ENCODE peak calls at places on chromosomes 5 and 9, in nine cellular contexts. S is HuH-7; Z is hepatocyte; Y is substantia nigra; X is activated T-cell treated with anti-CD3 and anti-CD28 coated beads, Interleukin-2, amount 50 U/mL, for 72 hours; J is H4; C is activated gamma-delta T cell treated with anti-CD3 and anti-CD28 coated beads, Interleukin-2, amount 50 U/mL, for 16 hours; T is LoVo; P is GM12891. D is an unnamed sample.
A peak's percentile ranks its signal among the peaks of the same experiment; 100 is the strongest.

GRCh38 chr9:110947645-110948044 is 90.6 kb downstream of the LPAR1 start:
- DNase-seq in S (no peak), Z (no peak), Y (no peak), X (no peak), J (no peak), C (no peak), T (no peak), P (no peak), D (no peak)

GRCh38 chr5:29758986-29759421 is 1434.5 kb upstream of the CDH6 start:
- DNase-seq in S (peak; percentile 21), Z (peak; percentile 73), Y (no peak), X (no peak), J (peak; percentile 10), C (no peak), T (peak; percentile 5), P (no peak), D (peak; percentile 1)

GRCh38 chr9:69137311-69137710 is 36.8 kb upstream of the TJP2 start:
- DNase-seq in S (no peak), Z (no peak), Y (no peak), X (no peak), J (no peak), C (no peak), T (no peak), P (no peak), D (no peak)

GRCh38 chr9:93617273-93617672 is 40.9 kb downstream of the PHF2 start:
- DNase-seq in S (no peak), Z (no peak), Y (no peak), X (no peak), J (no peak), C (no peak), T (no peak), P (no peak), D (no peak)

GRCh38 chr5:74251106-74252032 is 389.2 kb downstream of the ENC1 start:
- DNase-seq in S (peak; percentile 19), Z (peak; percentile 84), Y (no peak), X (no peak), J (peak; percentile 87), C (no peak), T (peak; percentile 91), P (no peak), D (peak; percentile 82)

GRCh38 chr9:125593581-125593980 is 113.4 kb downstream of the MAPKAP1 start:
- DNase-seq in S (no peak), Z (no peak), Y (no peak), X (no peak), J (no peak), C (no peak), T (no peak), P (no peak), D (peak; percentile 43)

GRCh38 chr5:41848983-41849382 is 21.2 kb downstream of the OXCT1 start:
- DNase-seq in S (no peak), Z (no peak), Y (no peak), X (no peak), J (no peak), C (no peak), T (no peak), P (no peak), D (no peak)

GRCh38 chr9:76818271-76818670 is 54.0 kb downstream of the PCA3 start:
- DNase-seq in S (no peak), Z (peak; percentile 91), Y (peak; percentile 5), X (no peak), J (peak; percentile 96), C (no peak), T (peak; percentile 77), P (no peak), D (peak; percentile 36)

GRCh38 chr5:33997331-33997983 is 10.4 kb downstream of the AMACR start:
- DNase-seq in S (peak; percentile 71), Z (peak; percentile 75), Y (peak; percentile 11), X (peak; percentile 10), J (peak; percentile 92), C (no peak), T (peak; percentile 32), P (no peak), D (peak; percentile 81)

GRCh38 chr5:180787711-180788431 is 14.7 kb downstream of the MGAT1 start:
- DNase-seq in S (no peak), Z (no peak), Y (no peak), X (no peak), J (no peak), C (no peak), T (no peak), P (no peak), D (no peak)

GRCh38 chr9:19788152-19788551 is 685 bp downstream of the SLC24A2 start:
- DNase-seq in S (no peak), Z (no peak), Y (peak; percentile 18), X (no peak), J (no peak), C (no peak), T (no peak), P (no peak), D (no peak)

GRCh38 chr5:120778491-120779293 is 314.6 kb downstream of the PRR16 start:
- DNase-seq in S (no peak), Z (no peak), Y (no peak), X (no peak), J (peak; percentile 68), C (no peak), T (no peak), P (no peak), D (no peak)

GRCh38 chr5:6861667-6862066 is 148.4 kb downstream of the TENT4A start:
- DNase-seq in S (no peak), Z (no peak), Y (no peak), X (no peak), J (no peak), C (no peak), T (no peak), P (no peak), D (peak; percentile 17)

GRCh38 chr5:116938488-116938887 is 363.9 kb upstream of the SEMA6A start:
- DNase-seq in S (no peak), Z (no peak), Y (no peak), X (no peak), J (no peak), C (no peak), T (no peak), P (no peak), D (no peak)

GRCh38 chr5:36621985-36622384 is 15.6 kb downstream of the SLC1A3 start:
- DNase-seq in S (no peak), Z (no peak), Y (no peak), X (no peak), J (no peak), C (no peak), T (no peak), P (no peak), D (no peak)

GRCh38 chr5:28580616-28581015 is 1542.2 kb upstream of the CDH9 start:
- DNase-seq in S (no peak), Z (no peak), Y (no peak), X (no peak), J (peak; percentile 11), C (no peak), T (no peak), P (no peak), D (no peak)

GRCh38 chr5:74625742-74626241 is 14.7 kb downstream of the ENC1 start:
- DNase-seq in S (no peak), Z (no peak), Y (no peak), X (no peak), J (peak; percentile 41), C (no peak), T (no peak), P (no peak), D (peak; percentile 62)

GRCh38 chr5:1406681-1407640 is 38.3 kb downstream of the SLC6A3 start:
- DNase-seq in S (no peak), Z (no peak), Y (no peak), X (no peak), J (no peak), C (no peak), T (no peak), P (no peak), D (no peak)

GRCh38 chr5:175734501-175734900 is 76.6 kb downstream of the HRH2 start:
- DNase-seq in S (no peak), Z (no peak), Y (no peak), X (no peak), J (no peak), C (no peak), T (no peak), P (no peak), D (no peak)

GRCh38 chr5:181181650-181182565 is 23.1 kb downstream of the TRIM7 start:
- DNase-seq in S (no peak), Z (peak; percentile 80), Y (no peak), X (peak; percentile 57), J (peak; percentile 91), C (peak; percentile 38), T (peak; percentile 69), P (no peak), D (peak; percentile 57)

GRCh38 chr5:67581203-67581602 is 384.6 kb upstream of the CD180 start:
- DNase-seq in S (no peak), Z (no peak), Y (no peak), X (no peak), J (no peak), C (no peak), T (no peak), P (no peak), D (no peak)

GRCh38 chr5:72848474-72849428 is 32.3 kb downstream of the TNPO1 start:
- DNase-seq in S (peak; percentile 36), Z (peak; percentile 73), Y (peak; percentile 71), X (peak; percentile 55), J (no peak), C (peak; percentile 25), T (peak; percentile 44), P (peak; percentile 37), D (peak; percentile 44)

GRCh38 chr9:114266969-114267368 is 55.9 kb upstream of the ORM1 start:
- DNase-seq in S (no peak), Z (no peak), Y (no peak), X (no peak), J (no peak), C (no peak), T (no peak), P (no peak), D (no peak)

GRCh38 chr5:57753446-57753845 is 270.8 kb upstream of the ACTBL2 start:
- DNase-seq in S (no peak), Z (no peak), Y (no peak), X (no peak), J (no peak), C (no peak), T (no peak), P (no peak), D (no peak)

GRCh38 chr5:20050262-20050661 is 62.3 kb upstream of the CDH18 start:
- DNase-seq in S (no peak), Z (no peak), Y (no peak), X (no peak), J (no peak), C (no peak), T (no peak), P (no peak), D (no peak)

GRCh38 chr9:6076856-6077255 is 61.4 kb upstream of the RANBP6 start:
- DNase-seq in S (no peak), Z (no peak), Y (no peak), X (no peak), J (no peak), C (no peak), T (no peak), P (no peak), D (no peak)

GRCh38 chr5:174532453-174533126 is 191.8 kb upstream of the MSX2 start:
- DNase-seq in S (peak; percentile 20), Z (peak; percentile 93), Y (no peak), X (no peak), J (peak; percentile 99), C (no peak), T (peak; percentile 96), P (no peak), D (peak; percentile 94)

GRCh38 chr9:127014210-127014609 is 99.6 kb downstream of the RALGPS1 start:
- DNase-seq in S (no peak), Z (peak; percentile 31), Y (no peak), X (no peak), J (no peak), C (no peak), T (no peak), P (no peak), D (no peak)

GRCh38 chr5:106171708-106172107 is 1499.0 kb downstream of the EFNA5 start:
- DNase-seq in S (no peak), Z (no peak), Y (no peak), X (no peak), J (no peak), C (no peak), T (no peak), P (no peak), D (no peak)

GRCh38 chr5:15547440-15547839 is 47.5 kb downstream of the FBXL7 start:
- DNase-seq in S (no peak), Z (no peak), Y (no peak), X (no peak), J (no peak), C (no peak), T (no peak), P (no peak), D (no peak)

GRCh38 chr9:111106202-111106601 is 67.9 kb upstream of the LPAR1 start:
- DNase-seq in S (no peak), Z (no peak), Y (no peak), X (no peak), J (no peak), C (no peak), T (no peak), P (no peak), D (no peak)

D was measured in A673.